ENCODE peak calls at places on chromosomes 4 and X, in four cellular contexts. H is K562, B is HL-60, C is GM12891. L is an unnamed sample.
A peak's percentile ranks its signal among the peaks of the same experiment; 100 is the strongest.

GRCh38 chr4:25154594-25155265 is 5.5 kb downstream of the SEPSECS start:
- DNase-seq in H (no peak), B (no peak), C (no peak), L (no peak)

GRCh38 chr4:2537011-2537830 is 774 bp downstream of the FAM193A start:
- DNase-seq in H (peak; percentile 30), B (peak; percentile 28), C (no peak), L (no peak)

GRCh38 chr4:108192056-108192455 is 23.3 kb upstream of the LEF1 start:
- DNase-seq in H (no peak), B (no peak), C (no peak), L (no peak)

GRCh38 chr4:174303687-174304086 is 20.0 kb downstream of the CEP44 start:
- DNase-seq in H (no peak), B (no peak), C (no peak), L (no peak)

GRCh38 chr4:22237155-22237751 is 278.6 kb downstream of the ADGRA3 start:
- DNase-seq in H (no peak), B (no peak), C (no peak), L (no peak)

GRCh38 chr4:156946508-156947197 is 24.9 kb downstream of the PDGFC start:
- DNase-seq in H (no peak), B (no peak), C (no peak), L (no peak)

GRCh38 chr4:31045724-31046318 is 325.7 kb downstream of the PCDH7 start:
- DNase-seq in H (no peak), B (no peak), C (no peak), L (no peak)

GRCh38 chr4:100278567-100278966 is 88.3 kb upstream of the DDIT4L start:
- DNase-seq in H (no peak), B (no peak), C (no peak), L (no peak)

GRCh38 chr4:89799071-89799470 is 37.9 kb downstream of the SNCA start:
- DNase-seq in H (no peak), B (no peak), C (no peak), L (no peak)

GRCh38 chrX:105211051-105211575 is 9.4 kb downstream of the TEX13A start:
- DNase-seq in H (no peak), B (no peak), C (no peak), L (no peak)

GRCh38 chr4:138646383-138646782 is 369.2 kb upstream of the NOCT start:
- DNase-seq in H (no peak), B (no peak), C (no peak), L (no peak)

GRCh38 chr4:172683016-172683415 is 485.6 kb upstream of the GALNT7 start:
- DNase-seq in H (no peak), B (no peak), C (no peak), L (no peak)

GRCh38 chr4:96149911-96150310 is 310.0 kb downstream of the PDHA2 start:
- DNase-seq in H (no peak), B (no peak), C (no peak), L (no peak)

GRCh38 chr4:14897217-14897616 is 105.1 kb upstream of the CPEB2 start:
- DNase-seq in H (peak; percentile 11), B (no peak), C (no peak), L (no peak)

GRCh38 chr4:142874684-142875083 is 28.6 kb upstream of the INPP4B start:
- DNase-seq in H (no peak), B (no peak), C (no peak), L (no peak)

GRCh38 chrX:16923157-16923556 is 23.3 kb upstream of the REPS2 start:
- DNase-seq in H (no peak), B (no peak), C (no peak), L (no peak)

GRCh38 chrX:78388663-78389062 is 61.3 kb upstream of the CYSLTR1 start:
- DNase-seq in H (no peak), B (no peak), C (no peak), L (no peak)

GRCh38 chrX:123425471-123425870 is 241.4 kb downstream of the GRIA3 start:
- DNase-seq in H (no peak), B (no peak), C (no peak), L (no peak)

GRCh38 chr4:13276357-13276756 is 207.8 kb downstream of the RAB28 start:
- DNase-seq in H (no peak), B (no peak), C (no peak), L (no peak)

GRCh38 chr4:89364559-89364958 is 57.0 kb upstream of the GPRIN3 start:
- DNase-seq in H (no peak), B (no peak), C (no peak), L (no peak)

GRCh38 chr4:70632028-70632427 is 3.5 kb downstream of the ENAM start:
- DNase-seq in H (no peak), B (no peak), C (no peak), L (no peak)

GRCh38 chrX:149908308-149908707 is 21.1 kb upstream of the HSFX4 start:
- DNase-seq in H (no peak), B (no peak), C (no peak), L (peak; percentile 37)

GRCh38 chrX:21655901-21656586 is 2.1 kb downstream of the KLHL34 start:
- DNase-seq in H (no peak), B (no peak), C (no peak), L (no peak)

GRCh38 chr4:156998500-156999174 is 27.0 kb upstream of the PDGFC start:
- DNase-seq in H (no peak), B (no peak), C (no peak), L (no peak)

GRCh38 chr4:104860227-104861123 is 286.2 kb upstream of the TET2 start:
- DNase-seq in H (peak; percentile 27), B (peak; percentile 7), C (peak; percentile 22), L (peak; percentile 72)

GRCh38 chr4:111641813-111642579 is 503.3 kb upstream of the FAM241A start:
- DNase-seq in H (peak; percentile 31), B (peak; percentile 91), C (peak; percentile 20), L (peak; percentile 13)

GRCh38 chrX:154775611-154776349 is 13.1 kb downstream of the DKC1 start:
- DNase-seq in H (peak; percentile 29), B (no peak), C (no peak), L (no peak)

GRCh38 chr4:76179398-76180318 is 31.5 kb upstream of the NUP54 start:
- DNase-seq in H (peak; percentile 87), B (peak; percentile 34), C (peak; percentile 49), L (no peak)

GRCh38 chr4:113945906-113946305 is 33.5 kb downstream of the ARSJ start:
- DNase-seq in H (no peak), B (no peak), C (no peak), L (no peak)

GRCh38 chr4:60400599-60400998 is 799.5 kb upstream of the ADGRL3 start:
- DNase-seq in H (no peak), B (no peak), C (no peak), L (no peak)

GRCh38 chrX:95995600-95995999 is 689.0 kb upstream of the DIAPH2 start:
- DNase-seq in H (no peak), B (no peak), C (no peak), L (no peak)

GRCh38 chrX:32780109-32780508 is 431.2 kb downstream of the DMD start:
- DNase-seq in H (no peak), B (no peak), C (no peak), L (no peak)

DNA sequence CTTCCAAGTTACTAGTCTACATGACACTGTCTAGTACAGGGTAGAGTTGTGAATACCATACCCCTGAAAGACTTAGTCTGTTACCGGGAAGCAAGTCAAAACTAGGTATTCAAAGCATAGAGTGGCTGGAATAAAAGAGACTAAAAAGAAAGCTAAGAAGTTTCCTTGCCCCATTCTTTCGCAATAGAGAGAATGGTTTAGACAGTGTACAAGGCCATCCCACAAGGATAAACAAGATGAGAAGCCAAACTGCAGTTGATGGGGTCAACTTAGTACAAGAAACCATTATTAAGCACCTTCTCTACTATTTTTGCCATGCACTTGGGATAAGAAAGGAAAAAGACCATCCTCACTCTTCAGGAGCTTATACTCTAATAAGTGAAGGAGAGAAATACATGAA is 30.3 kb downstream of the AMMECR1 start:
- DNase-seq in H (no peak), B (no peak), C (no peak), L (no peak)
- TF ChIP-seq SPI1 in H (no peak), B (no peak), C (no peak), L (no peak)

GRCh38 chrX:38086451-38087215 is 80.3 kb downstream of the SYTL5 start:
- DNase-seq in H (no peak), B (no peak), C (no peak), L (no peak)

GRCh38 chrX:38087594-38087993 is 81.2 kb downstream of the SYTL5 start:
- DNase-seq in H (no peak), B (no peak), C (no peak), L (no peak)

GRCh38 chrX:38085797-38086196 is 79.4 kb downstream of the SYTL5 start:
- DNase-seq in H (no peak), B (no peak), C (no peak), L (no peak)

GRCh38 chrX:38089173-38089982 is 83.0 kb downstream of the SYTL5 start:
- DNase-seq in H (no peak), B (no peak), C (no peak), L (no peak)
- TF ChIP-seq SPI1 in H (no peak), B (no peak), C (no peak), L (no peak)

GRCh38 chr4:67624939-67625338 is 66.4 kb downstream of the STAP1 start:
- DNase-seq in H (no peak), B (no peak), C (no peak), L (no peak)
- TF ChIP-seq SPI1 in H (no peak), B (no peak), C (no peak), L (no peak)

GRCh38 chrX:12975999-12976558 is 1.2 kb downstream of the TMSB4X start:
- DNase-seq in H (peak; percentile 60), B (no peak), C (no peak), L (no peak)
- TF ChIP-seq SPI1 in H (peak; percentile 66), B (peak; percentile 28), C (peak; percentile 13), L (peak; percentile 46)

GRCh38 chr4:139918994-139919393 is 235.0 kb downstream of the MAML3 start:
- DNase-seq in H (no peak), B (no peak), C (no peak), L (no peak)

GRCh38 chr4:139920552-139920951 is 233.4 kb downstream of the MAML3 start:
- DNase-seq in H (no peak), B (no peak), C (no peak), L (no peak)

GRCh38 chr4:139918591-139918990 is 235.4 kb downstream of the MAML3 start:
- DNase-seq in H (no peak), B (no peak), C (no peak), L (no peak)

GRCh38 chr4:139917896-139918295 is 236.1 kb downstream of the MAML3 start:
- DNase-seq in H (no peak), B (no peak), C (no peak), L (no peak)

DNA sequence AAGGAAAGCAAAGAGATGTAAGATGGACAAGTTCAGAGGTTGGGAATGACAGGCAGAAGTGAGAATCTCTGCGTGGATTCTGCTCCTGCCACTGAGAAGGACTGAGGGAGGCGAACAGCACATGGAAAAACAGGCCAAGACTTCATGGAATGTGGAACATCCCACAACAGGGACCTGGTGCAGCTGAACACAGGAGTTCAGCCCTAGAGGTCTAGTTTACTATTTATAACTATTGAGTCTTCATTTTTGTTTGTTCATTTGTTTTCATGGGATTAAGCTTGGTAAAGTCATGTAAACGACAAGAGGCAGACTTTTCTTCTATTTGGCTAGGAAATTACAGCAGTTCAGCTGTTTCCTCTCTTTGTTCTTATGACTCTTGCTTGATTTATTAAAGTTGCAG is 234.5 kb downstream of the MAML3 start:
- DNase-seq in H (no peak), B (no peak), C (no peak), L (no peak)
- TF ChIP-seq SPI1 in H (no peak), B (no peak), C (no peak), L (no peak)

L was measured in GM12878.